ENCODE peak calls at places on chromosomes 12 and 14, in four cellular contexts. K is esophagus squamous epithelium, U is left ventricle myocardium inferior, N is astrocyte. O is an unnamed sample. For H3K36me3, the result is how much of the 10 kb centered on the place peaks cover.

GRCh38 chr12:108822458-108823205 is 34.8 kb downstream of the SSH1 start:
- DNase-seq in U (no peak), N (no peak), K (no peak), O (no peak)

GRCh38 chr12:25861226-25861625 is 97.3 kb upstream of the RASSF8 start:
- DNase-seq in K (no peak), U (no peak), N (no peak), O (no peak)

GRCh38 chr14:85333313-85333712 is 196.6 kb upstream of the FLRT2 start:
- DNase-seq in K (no peak), U (no peak), N (peak), O (no peak)

GRCh38 chr14:64937821-64938193 is 4.7 kb downstream of the GPX2 start:
- DNase-seq in U (no peak), K (no peak), N (no peak), O (no peak)

GRCh38 chr14:68598621-68599447 is 194.0 kb downstream of the ZFP36L1 start:
- DNase-seq in N (peak), U (peak), K (no peak), O (peak)

GRCh38 chr12:97299867-97300266 is 162.7 kb upstream of the RMST start:
- DNase-seq in K (no peak), U (no peak), N (no peak), O (no peak)

GRCh38 chr12:107373238-107373809 is 280.0 kb upstream of the CRY1 start:
- DNase-seq in N (no peak), K (no peak), U (no peak), O (no peak)

GRCh38 chr12:106757623-106758348 is 16.7 kb upstream of the RIC8B start:
- DNase-seq in U (no peak), N (no peak), K (no peak), O (no peak)

GRCh38 chr12:108454539-108455139 is 60.4 kb upstream of the FICD start:
- DNase-seq in N (no peak), K (no peak), U (no peak), O (no peak)

GRCh38 chr14:49212721-49213120 is 373.5 kb downstream of the RPS29 start:
- DNase-seq in N (peak), U (no peak), K (no peak), O (no peak)

GRCh38 chr14:45381091-45381490 is 128.1 kb upstream of the MIS18BP1 start:
- DNase-seq in U (no peak), N (no peak), K (no peak), O (no peak)

GRCh38 chr12:92673756-92674155 is 29.0 kb upstream of the PLEKHG7 start:
- DNase-seq in N (no peak), U (no peak), K (no peak), O (no peak)

GRCh38 chr14:65290830-65291229 is 121.7 kb upstream of the FUT8 start:
- DNase-seq in N (peak), K (no peak), U (no peak), O (no peak)

GRCh38 chr14:104367811-104368750 is 211.5 kb upstream of the C14orf180 start:
- DNase-seq in K (no peak), N (no peak), U (no peak), O (no peak)

GRCh38 chr12:95085612-95086011 is 12.2 kb upstream of the NR2C1 start:
- DNase-seq in N (no peak), K (no peak), U (no peak), O (no peak)
- H3K36me3 ChIP-seq in N (under half), K (under half), U (under half), O (under half)

DNA sequence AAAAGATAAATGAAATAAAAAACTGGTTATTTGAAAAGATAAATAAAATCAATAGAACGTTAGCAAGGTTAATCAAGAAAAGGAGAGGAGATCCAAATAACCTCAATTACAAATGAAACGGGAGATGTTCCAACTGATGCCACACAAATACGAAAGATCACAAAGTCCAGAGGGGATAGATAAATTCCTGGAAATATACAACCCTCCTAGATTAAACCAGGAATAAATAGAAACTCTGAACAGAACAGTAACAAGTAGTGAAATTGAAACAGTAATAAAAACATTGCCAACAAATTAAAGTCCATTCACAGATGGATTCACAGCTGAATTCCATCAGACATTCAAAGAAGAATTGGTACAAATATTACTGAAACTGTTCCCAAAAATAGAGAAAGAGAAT is 12.4 kb downstream of the CLEC1A start:
- DNase-seq in U (no peak), K (no peak), N (no peak), O (no peak)
- TF ChIP-seq CTCF in U (no peak), K (no peak), N (no peak), O (no peak)

DNA sequence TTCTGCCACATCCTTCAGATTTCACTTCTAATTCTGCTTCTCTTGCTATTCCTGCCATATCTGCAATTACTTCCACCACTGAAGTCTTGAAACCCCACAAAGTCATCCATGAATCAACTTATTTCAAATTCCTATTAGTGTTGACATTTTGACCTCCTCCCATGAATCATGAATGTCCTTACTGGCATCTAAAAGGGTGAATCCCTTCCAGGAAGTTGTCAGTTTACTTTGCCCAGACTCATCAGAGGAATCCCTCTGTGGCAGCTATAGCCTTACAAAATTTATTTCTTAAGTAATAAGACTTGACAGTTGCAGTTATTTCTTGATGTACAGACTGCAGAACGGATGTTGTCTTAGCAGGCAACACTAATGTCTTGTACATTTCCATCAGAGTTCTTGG is 162.9 kb downstream of the PCNX1 start:
- DNase-seq in N (no peak), U (no peak), K (no peak), O (no peak)
- H3K36me3 ChIP-seq in N (under half), U (half or more), K (under half), O (under half)

DNA sequence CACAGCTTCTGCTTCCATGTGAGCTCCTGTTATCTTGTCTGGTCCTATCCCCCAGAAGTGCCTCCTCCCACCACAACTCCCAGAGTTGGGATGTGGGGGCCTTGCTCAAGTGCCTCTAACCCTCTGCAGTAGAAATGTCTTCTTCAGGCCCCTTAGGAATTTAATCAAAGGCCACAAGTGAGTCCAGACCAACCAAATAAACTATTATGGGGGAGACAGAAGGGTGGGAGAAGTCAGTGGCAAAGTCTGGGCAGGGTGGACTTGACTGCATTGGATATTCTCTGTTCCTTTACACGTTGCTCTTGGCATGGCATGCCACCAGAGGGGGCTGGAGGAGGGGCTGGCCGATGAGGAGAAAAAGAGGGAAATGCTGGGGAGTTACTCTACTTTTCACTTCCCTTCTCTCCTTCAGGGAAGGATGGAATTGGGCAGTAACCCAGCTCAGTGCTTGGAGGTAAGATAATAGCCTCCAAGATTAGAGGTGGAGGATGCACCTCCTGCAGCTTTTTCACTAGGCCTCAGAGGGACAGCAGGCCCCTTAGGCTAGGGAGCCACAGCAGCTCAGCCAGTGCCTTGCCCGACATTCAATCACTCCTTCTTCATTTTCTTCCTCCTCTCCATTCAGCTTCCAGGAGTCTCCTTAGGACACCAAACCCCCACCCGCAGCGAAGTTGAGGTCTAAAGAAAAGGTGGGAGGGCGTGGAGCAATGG is 1.2 kb upstream of the AP1G2 start:
- DNase-seq in U (no peak), K (no peak), N (no peak), O (no peak)
- TF ChIP-seq CTCF in U (peak), K (no peak), N (peak), O (no peak)

GRCh38 chr12:49098035-49098451 is 3.4 kb upstream of the DHH start:
- DNase-seq in K (no peak), U (peak), N (no peak), O (no peak)
- H3K36me3 ChIP-seq in K (under half), U (half or more), N (under half), O (half or more)

GRCh38 chr14:66568220-66568619 is 60.3 kb downstream of the GPHN start:
- DNase-seq in N (no peak), U (no peak), K (no peak), O (no peak)
- TF ChIP-seq CTCF in N (no peak), U (peak), K (no peak), O (no peak)

GRCh38 chr12:51051787-51052186 is 3.7 kb downstream of the LETMD1 start:
- DNase-seq in U (no peak), N (no peak), K (no peak), O (no peak)

GRCh38 chr12:51059086-51059485 is 11.0 kb downstream of the LETMD1 start:
- DNase-seq in N (no peak), U (no peak), K (no peak), O (no peak)

GRCh38 chr12:51056242-51056641 is 8.1 kb downstream of the LETMD1 start:
- DNase-seq in U (no peak), N (peak), K (no peak), O (no peak)

GRCh38 chr12:51049525-51049924 is 1.4 kb downstream of the LETMD1 start:
- DNase-seq in U (no peak), N (no peak), K (no peak), O (no peak)

GRCh38 chr12:51055060-51055459 is 6.9 kb downstream of the LETMD1 start:
- DNase-seq in N (no peak), K (no peak), U (no peak), O (no peak)
- H3K36me3 ChIP-seq in N (under half), K (under half), U (half or more), O (half or more)